ENCODE peak calls at places on chromosome X, in four cellular contexts. D, B, A and L are unnamed samples.

GRCh38 chrX:13254076-13254785 is 65.6 kb downstream of the ATXN3L start:
- DNase-seq in A (peak), B (peak), D (peak), L (peak)

GRCh38 chrX:55521687-55522086 is 32.0 kb upstream of the USP51 start:
- DNase-seq in A (no peak), B (no peak), D (no peak), L (no peak)

GRCh38 chrX:36957425-36958328 is 50.5 kb upstream of the FAM47C start:
- DNase-seq in A (peak), D (no peak), B (no peak), L (no peak)

GRCh38 chrX:1493877-1494510 is 41.3 kb upstream of the ASMTL start:
- DNase-seq in B (no peak), A (no peak), D (no peak), L (no peak)

GRCh38 chrX:7120578-7121219 is 26.8 kb upstream of the STS start:
- DNase-seq in B (no peak), A (peak), D (no peak), L (peak)

GRCh38 chrX:57528670-57529255 is 63.0 kb upstream of the ZXDB start:
- DNase-seq in B (no peak), D (no peak), A (peak), L (peak)

GRCh38 chrX:12679522-12679921 is 111.7 kb upstream of the PRPS2 start:
- DNase-seq in D (no peak), A (no peak), B (no peak), L (no peak)

GRCh38 chrX:148929686-148930085 is 429.3 kb downstream of the AFF2 start:
- DNase-seq in D (no peak), B (no peak), A (no peak), L (peak)

GRCh38 chrX:8284131-8284530 is 113.1 kb upstream of the VCX2 start:
- DNase-seq in B (no peak), A (no peak), D (no peak), L (no peak)

GRCh38 chrX:68824565-68825125 is 4.2 kb upstream of the EFNB1 start:
- DNase-seq in A (no peak), B (no peak), D (no peak), L (no peak)

GRCh38 chrX:1537031-1537715 is at the start of gene P2RY8:
- DNase-seq in A (peak), D (peak), B (no peak), L (no peak)

GRCh38 chrX:14496674-14497073 is 32.7 kb upstream of the GLRA2 start:
- DNase-seq in D (no peak), B (no peak), A (no peak), L (no peak)

GRCh38 chrX:130028196-130028595 is 45.8 kb downstream of the BCORL1 start:
- DNase-seq in B (peak), D (no peak), A (peak), L (peak)

GRCh38 chrX:39665830-39666518 is 431.8 kb downstream of the BCOR start:
- DNase-seq in A (peak), B (no peak), D (no peak), L (peak)

GRCh38 chrX:134236690-134237362 is at the start of gene CCDC160:
- DNase-seq in A (peak), B (peak), D (no peak), L (no peak)

GRCh38 chrX:47321386-47321785 is 49.0 kb upstream of the ZNF157 start:
- DNase-seq in D (no peak), A (peak), B (peak), L (peak)

GRCh38 chrX:130769835-130770234 is 133.2 kb downstream of the ENOX2 start:
- DNase-seq in B (no peak), D (no peak), A (no peak), L (no peak)

GRCh38 chrX:44234116-44234515 is 109.4 kb downstream of the EFHC2 start:
- DNase-seq in B (no peak), D (no peak), A (no peak), L (no peak)

GRCh38 chrX:42585842-42586621 is 191.9 kb downstream of the PPP1R2C start:
- DNase-seq in B (no peak), D (no peak), A (no peak), L (no peak)
- TF ChIP-seq ELK1 in B (no peak), D (no peak), A (no peak), L (no peak)

GRCh38 chrX:45619290-45619689 is 418.6 kb upstream of the DIPK2B start:
- DNase-seq in A (no peak), D (no peak), B (no peak), L (peak)

GRCh38 chrX:45622538-45622937 is 421.9 kb upstream of the DIPK2B start:
- DNase-seq in B (no peak), D (no peak), A (no peak), L (peak)

GRCh38 chrX:45622042-45622423 is 421.4 kb upstream of the DIPK2B start:
- DNase-seq in D (no peak), B (no peak), A (no peak), L (no peak)

GRCh38 chrX:45621356-45622041 is 420.8 kb upstream of the DIPK2B start:
- DNase-seq in B (no peak), D (no peak), A (no peak), L (peak)

DNA sequence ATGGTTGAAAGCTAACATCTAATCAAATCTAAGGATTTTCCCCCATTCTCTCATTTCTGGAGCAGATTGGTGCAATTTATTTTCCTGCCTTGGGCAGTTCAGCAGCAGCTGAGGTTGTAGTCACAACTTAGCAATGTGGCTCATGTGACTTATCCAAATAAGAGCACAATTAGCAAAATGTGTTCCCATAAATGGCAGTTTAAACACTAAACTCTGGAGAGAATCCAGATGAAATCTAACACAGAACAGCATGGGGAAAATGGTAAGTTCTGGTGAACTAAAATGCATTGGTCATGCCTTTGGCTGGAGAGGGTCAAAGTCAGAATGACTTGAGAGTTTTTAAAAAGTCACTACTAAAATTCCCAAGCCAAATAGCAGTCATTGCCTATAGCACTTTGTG is 422.6 kb upstream of the DIPK2B start:
- DNase-seq in B (no peak), D (no peak), A (peak), L (peak)
- TF ChIP-seq ELK1 in B (no peak), D (no peak), A (no peak), L (no peak)

GRCh38 chrX:153775631-153776595 is 4.9 kb upstream of the SRPK3 start:
- DNase-seq in B (no peak), A (no peak), D (no peak), L (no peak)
- TF ChIP-seq ELK1 in B (no peak), A (no peak), D (no peak), L (no peak)

GRCh38 chrX:103831342-103831802 is 685 bp downstream of the RAB9B start:
- DNase-seq in D (no peak), B (peak), A (peak), L (no peak)
- TF ChIP-seq ELK1 in D (no peak), B (no peak), A (no peak), L (no peak)

GRCh38 chrX:123277347-123277746 is 93.3 kb downstream of the GRIA3 start:
- DNase-seq in D (no peak), A (no peak), B (no peak), L (no peak)

GRCh38 chrX:123277821-123278220 is 93.7 kb downstream of the GRIA3 start:
- DNase-seq in B (no peak), D (no peak), A (no peak), L (no peak)

GRCh38 chrX:123274796-123275195 is 90.7 kb downstream of the GRIA3 start:
- DNase-seq in B (no peak), A (no peak), D (no peak), L (no peak)
- TF ChIP-seq ELK1 in B (no peak), A (no peak), D (no peak), L (no peak)

DNA sequence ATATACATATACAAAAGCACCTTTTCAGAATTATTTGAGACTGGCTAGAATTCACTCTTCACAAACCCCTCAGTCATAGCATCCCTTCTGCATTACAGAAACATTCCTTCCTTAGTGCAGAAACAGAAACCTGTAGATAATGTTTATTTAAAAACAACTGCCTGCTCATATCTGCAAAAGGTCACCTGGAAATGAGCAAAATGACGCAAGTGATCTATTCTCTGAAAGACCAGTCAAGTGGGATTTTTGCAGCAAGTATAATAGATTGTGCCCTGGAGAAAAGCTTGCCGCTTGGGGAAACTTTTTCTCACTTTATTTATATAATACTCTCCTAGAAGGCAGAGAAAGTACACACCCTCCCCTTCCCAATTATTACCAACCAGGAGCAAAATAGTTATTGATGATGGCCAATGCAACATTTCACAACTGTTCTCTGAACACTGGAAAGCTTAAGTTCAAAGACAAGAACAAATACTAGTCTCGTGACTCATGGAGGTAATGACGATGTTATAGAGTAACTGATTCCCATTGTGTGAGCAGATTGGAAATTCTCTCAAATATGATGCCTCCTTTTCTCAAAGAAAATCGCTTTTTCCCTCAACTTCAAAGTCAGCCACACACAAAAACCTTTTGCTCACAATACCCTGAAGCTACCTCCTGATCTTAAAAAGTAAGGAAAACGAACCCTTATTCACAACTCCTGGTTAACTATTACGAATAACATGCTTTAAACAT is 41.2 kb downstream of the MID1 start:
- DNase-seq in B (no peak), D (no peak), A (peak), L (peak)
- TF ChIP-seq ELK1 in B (no peak), D (no peak), A (no peak), L (no peak)

GRCh38 chrX:120310861-120311631 is at the start of gene TMEM255A:
- DNase-seq in B (no peak), D (no peak), A (peak), L (no peak)
- TF ChIP-seq ELK1 in B (no peak), D (no peak), A (no peak), L (no peak)